ENCODE peak calls at places on chromosomes 6 and 20, in eight cellular contexts. One of them, this sample, is unnamed.

GRCh38 chr20:20711413-20711812 is 1.0 kb downstream of the RALGAPA2 start:
- DNase-seq in RWPE1: no peak
- DNase-seq in dorsolateral prefrontal cortex: no peak
- DNase-seq in CD4-positive, CD25-positive, alpha-beta regulatory T cell: peak; percentile 27
- DNase-seq in cardiac fibroblast: no peak
- DNase-seq in cardiac muscle cell: no peak
- DNase-seq in NCI-H1105: no peak
- DNase-seq in stimulated activated CD4-positive, alpha-beta T cell treated with anti-CD3 and anti-CD28 coated beads, Interleukin-4, amount 100 ng/mL, for 4 hours: no peak
- DNase-seq in this sample: no peak

GRCh38 chr6:82877213-82878195 is 188.1 kb downstream of the UBE3D start:
- DNase-seq in RWPE1: no peak
- DNase-seq in dorsolateral prefrontal cortex: no peak
- DNase-seq in CD4-positive, CD25-positive, alpha-beta regulatory T cell: no peak
- DNase-seq in cardiac fibroblast: no peak
- DNase-seq in cardiac muscle cell: no peak
- DNase-seq in NCI-H1105: no peak
- DNase-seq in stimulated activated CD4-positive, alpha-beta T cell treated with anti-CD3 and anti-CD28 coated beads, Interleukin-4, amount 100 ng/mL, for 4 hours: no peak
- DNase-seq in this sample: no peak

GRCh38 chr20:45355209-45355608 is 7.0 kb upstream of the SDC4 start:
- DNase-seq in RWPE1: no peak
- DNase-seq in dorsolateral prefrontal cortex: no peak
- DNase-seq in CD4-positive, CD25-positive, alpha-beta regulatory T cell: no peak
- DNase-seq in cardiac fibroblast: peak; percentile 67
- DNase-seq in cardiac muscle cell: peak; percentile 70
- DNase-seq in NCI-H1105: no peak
- DNase-seq in stimulated activated CD4-positive, alpha-beta T cell treated with anti-CD3 and anti-CD28 coated beads, Interleukin-4, amount 100 ng/mL, for 4 hours: no peak
- DNase-seq in this sample: no peak

GRCh38 chr20:36116813-36117441 is 37.6 kb upstream of the EPB41L1 start:
- DNase-seq in RWPE1: peak; percentile 55
- DNase-seq in dorsolateral prefrontal cortex: no peak
- DNase-seq in CD4-positive, CD25-positive, alpha-beta regulatory T cell: no peak
- DNase-seq in cardiac fibroblast: peak; percentile 78
- DNase-seq in cardiac muscle cell: peak; percentile 77
- DNase-seq in NCI-H1105: no peak
- DNase-seq in stimulated activated CD4-positive, alpha-beta T cell treated with anti-CD3 and anti-CD28 coated beads, Interleukin-4, amount 100 ng/mL, for 4 hours: no peak
- DNase-seq in this sample: no peak

GRCh38 chr6:38720295-38720694 is 5.2 kb downstream of the DNAH8 start:
- DNase-seq in RWPE1: no peak
- DNase-seq in dorsolateral prefrontal cortex: no peak
- DNase-seq in CD4-positive, CD25-positive, alpha-beta regulatory T cell: no peak
- DNase-seq in cardiac fibroblast: peak; percentile 15
- DNase-seq in cardiac muscle cell: peak; percentile 7
- DNase-seq in NCI-H1105: no peak
- DNase-seq in stimulated activated CD4-positive, alpha-beta T cell treated with anti-CD3 and anti-CD28 coated beads, Interleukin-4, amount 100 ng/mL, for 4 hours: no peak
- DNase-seq in this sample: no peak

GRCh38 chr20:17967595-17968365 is 814 bp downstream of the SNX5 start:
- DNase-seq in RWPE1: no peak
- DNase-seq in dorsolateral prefrontal cortex: no peak
- DNase-seq in CD4-positive, CD25-positive, alpha-beta regulatory T cell: no peak
- DNase-seq in cardiac fibroblast: peak; percentile 59
- DNase-seq in cardiac muscle cell: peak; percentile 63
- DNase-seq in NCI-H1105: peak; percentile 24
- DNase-seq in stimulated activated CD4-positive, alpha-beta T cell treated with anti-CD3 and anti-CD28 coated beads, Interleukin-4, amount 100 ng/mL, for 4 hours: no peak
- DNase-seq in this sample: peak; percentile 21

GRCh38 chr6:53159558-53159957 is 10.9 kb upstream of the GCM1 start:
- DNase-seq in RWPE1: peak; percentile 55
- DNase-seq in dorsolateral prefrontal cortex: no peak
- DNase-seq in CD4-positive, CD25-positive, alpha-beta regulatory T cell: no peak
- DNase-seq in cardiac fibroblast: no peak
- DNase-seq in cardiac muscle cell: peak; percentile 3
- DNase-seq in NCI-H1105: no peak
- DNase-seq in stimulated activated CD4-positive, alpha-beta T cell treated with anti-CD3 and anti-CD28 coated beads, Interleukin-4, amount 100 ng/mL, for 4 hours: no peak
- DNase-seq in this sample: no peak

GRCh38 chr20:51562334-51563140 is 20.0 kb upstream of the NFATC2 start:
- DNase-seq in RWPE1: peak; percentile 87
- DNase-seq in dorsolateral prefrontal cortex: no peak
- DNase-seq in CD4-positive, CD25-positive, alpha-beta regulatory T cell: peak; percentile 18
- DNase-seq in cardiac fibroblast: peak; percentile 97
- DNase-seq in cardiac muscle cell: peak; percentile 97
- DNase-seq in NCI-H1105: peak; percentile 52
- DNase-seq in stimulated activated CD4-positive, alpha-beta T cell treated with anti-CD3 and anti-CD28 coated beads, Interleukin-4, amount 100 ng/mL, for 4 hours: peak; percentile 17
- DNase-seq in this sample: peak; percentile 3

GRCh38 chr6:113997106-113997505 is 26.2 kb upstream of the HDAC2 start:
- DNase-seq in RWPE1: peak; percentile 73
- DNase-seq in dorsolateral prefrontal cortex: no peak
- DNase-seq in CD4-positive, CD25-positive, alpha-beta regulatory T cell: no peak
- DNase-seq in cardiac fibroblast: peak; percentile 82
- DNase-seq in cardiac muscle cell: peak; percentile 79
- DNase-seq in NCI-H1105: no peak
- DNase-seq in stimulated activated CD4-positive, alpha-beta T cell treated with anti-CD3 and anti-CD28 coated beads, Interleukin-4, amount 100 ng/mL, for 4 hours: no peak
- DNase-seq in this sample: no peak

GRCh38 chr6:170024940-170025339 is 265.9 kb downstream of the DLL1 start:
- DNase-seq in RWPE1: no peak
- DNase-seq in dorsolateral prefrontal cortex: no peak
- DNase-seq in CD4-positive, CD25-positive, alpha-beta regulatory T cell: no peak
- DNase-seq in cardiac fibroblast: peak; percentile 68
- DNase-seq in cardiac muscle cell: peak; percentile 91
- DNase-seq in NCI-H1105: no peak
- DNase-seq in stimulated activated CD4-positive, alpha-beta T cell treated with anti-CD3 and anti-CD28 coated beads, Interleukin-4, amount 100 ng/mL, for 4 hours: no peak
- DNase-seq in this sample: no peak

GRCh38 chr20:532530-532929 is 11.1 kb downstream of the CSNK2A1 start:
- DNase-seq in RWPE1: no peak
- DNase-seq in dorsolateral prefrontal cortex: no peak
- DNase-seq in CD4-positive, CD25-positive, alpha-beta regulatory T cell: no peak
- DNase-seq in cardiac fibroblast: no peak
- DNase-seq in cardiac muscle cell: no peak
- DNase-seq in NCI-H1105: no peak
- DNase-seq in stimulated activated CD4-positive, alpha-beta T cell treated with anti-CD3 and anti-CD28 coated beads, Interleukin-4, amount 100 ng/mL, for 4 hours: no peak
- DNase-seq in this sample: no peak

GRCh38 chr6:132209351-132209750 is 191.9 kb downstream of the MOXD1 start:
- DNase-seq in RWPE1: peak; percentile 40
- DNase-seq in dorsolateral prefrontal cortex: no peak
- DNase-seq in CD4-positive, CD25-positive, alpha-beta regulatory T cell: no peak
- DNase-seq in cardiac fibroblast: no peak
- DNase-seq in cardiac muscle cell: no peak
- DNase-seq in NCI-H1105: no peak
- DNase-seq in stimulated activated CD4-positive, alpha-beta T cell treated with anti-CD3 and anti-CD28 coated beads, Interleukin-4, amount 100 ng/mL, for 4 hours: no peak
- DNase-seq in this sample: no peak

GRCh38 chr6:134345780-134346179 is 27.9 kb upstream of the SGK1 start:
- DNase-seq in RWPE1: no peak
- DNase-seq in dorsolateral prefrontal cortex: peak; percentile 40
- DNase-seq in CD4-positive, CD25-positive, alpha-beta regulatory T cell: no peak
- DNase-seq in cardiac fibroblast: peak; percentile 80
- DNase-seq in cardiac muscle cell: peak; percentile 85
- DNase-seq in NCI-H1105: no peak
- DNase-seq in stimulated activated CD4-positive, alpha-beta T cell treated with anti-CD3 and anti-CD28 coated beads, Interleukin-4, amount 100 ng/mL, for 4 hours: no peak
- DNase-seq in this sample: no peak

GRCh38 chr6:122996797-122997520 is 924 bp downstream of the CLVS2 start:
- DNase-seq in RWPE1: no peak
- DNase-seq in dorsolateral prefrontal cortex: no peak
- DNase-seq in CD4-positive, CD25-positive, alpha-beta regulatory T cell: no peak
- DNase-seq in cardiac fibroblast: no peak
- DNase-seq in cardiac muscle cell: no peak
- DNase-seq in NCI-H1105: no peak
- DNase-seq in stimulated activated CD4-positive, alpha-beta T cell treated with anti-CD3 and anti-CD28 coated beads, Interleukin-4, amount 100 ng/mL, for 4 hours: no peak
- DNase-seq in this sample: no peak

GRCh38 chr20:22382742-22383141 is 201.6 kb downstream of the FOXA2 start:
- DNase-seq in RWPE1: peak; percentile 63
- DNase-seq in dorsolateral prefrontal cortex: no peak
- DNase-seq in CD4-positive, CD25-positive, alpha-beta regulatory T cell: no peak
- DNase-seq in cardiac fibroblast: no peak
- DNase-seq in cardiac muscle cell: no peak
- DNase-seq in NCI-H1105: no peak
- DNase-seq in stimulated activated CD4-positive, alpha-beta T cell treated with anti-CD3 and anti-CD28 coated beads, Interleukin-4, amount 100 ng/mL, for 4 hours: no peak
- DNase-seq in this sample: no peak

GRCh38 chr6:52611833-52612232 is 35.0 kb upstream of the TRAM2 start:
- DNase-seq in RWPE1: no peak
- DNase-seq in dorsolateral prefrontal cortex: no peak
- DNase-seq in CD4-positive, CD25-positive, alpha-beta regulatory T cell: no peak
- DNase-seq in cardiac fibroblast: no peak
- DNase-seq in cardiac muscle cell: no peak
- DNase-seq in NCI-H1105: no peak
- DNase-seq in stimulated activated CD4-positive, alpha-beta T cell treated with anti-CD3 and anti-CD28 coated beads, Interleukin-4, amount 100 ng/mL, for 4 hours: no peak
- DNase-seq in this sample: no peak

GRCh38 chr6:128230267-128230989 is 290.0 kb downstream of the PTPRK start:
- DNase-seq in RWPE1: no peak
- DNase-seq in dorsolateral prefrontal cortex: no peak
- DNase-seq in CD4-positive, CD25-positive, alpha-beta regulatory T cell: no peak
- DNase-seq in cardiac fibroblast: no peak
- DNase-seq in cardiac muscle cell: no peak
- DNase-seq in NCI-H1105: no peak
- DNase-seq in stimulated activated CD4-positive, alpha-beta T cell treated with anti-CD3 and anti-CD28 coated beads, Interleukin-4, amount 100 ng/mL, for 4 hours: no peak
- DNase-seq in this sample: no peak

GRCh38 chr6:149347067-149347466 is 29.6 kb downstream of the TAB2 start:
- DNase-seq in RWPE1: no peak
- DNase-seq in dorsolateral prefrontal cortex: no peak
- DNase-seq in CD4-positive, CD25-positive, alpha-beta regulatory T cell: no peak
- DNase-seq in cardiac fibroblast: peak; percentile 34
- DNase-seq in cardiac muscle cell: no peak
- DNase-seq in NCI-H1105: no peak
- DNase-seq in stimulated activated CD4-positive, alpha-beta T cell treated with anti-CD3 and anti-CD28 coated beads, Interleukin-4, amount 100 ng/mL, for 4 hours: no peak
- DNase-seq in this sample: no peak

GRCh38 chr20:10524034-10524476 is 89.0 kb downstream of the SLX4IP start:
- DNase-seq in RWPE1: no peak
- DNase-seq in dorsolateral prefrontal cortex: no peak
- DNase-seq in CD4-positive, CD25-positive, alpha-beta regulatory T cell: no peak
- DNase-seq in cardiac fibroblast: peak; percentile 76
- DNase-seq in cardiac muscle cell: peak; percentile 54
- DNase-seq in NCI-H1105: no peak
- DNase-seq in stimulated activated CD4-positive, alpha-beta T cell treated with anti-CD3 and anti-CD28 coated beads, Interleukin-4, amount 100 ng/mL, for 4 hours: no peak
- DNase-seq in this sample: no peak

GRCh38 chr6:40251609-40252008 is 317.3 kb upstream of the MOCS1 start:
- DNase-seq in RWPE1: no peak
- DNase-seq in dorsolateral prefrontal cortex: no peak
- DNase-seq in CD4-positive, CD25-positive, alpha-beta regulatory T cell: no peak
- DNase-seq in cardiac fibroblast: no peak
- DNase-seq in cardiac muscle cell: no peak
- DNase-seq in NCI-H1105: peak; percentile 87
- DNase-seq in stimulated activated CD4-positive, alpha-beta T cell treated with anti-CD3 and anti-CD28 coated beads, Interleukin-4, amount 100 ng/mL, for 4 hours: no peak
- DNase-seq in this sample: no peak

GRCh38 chr20:57048027-57048869 is 218.2 kb downstream of the BMP7 start:
- DNase-seq in RWPE1: peak; percentile 39
- DNase-seq in dorsolateral prefrontal cortex: no peak
- DNase-seq in CD4-positive, CD25-positive, alpha-beta regulatory T cell: no peak
- DNase-seq in cardiac fibroblast: peak; percentile 38
- DNase-seq in cardiac muscle cell: peak; percentile 40
- DNase-seq in NCI-H1105: no peak
- DNase-seq in stimulated activated CD4-positive, alpha-beta T cell treated with anti-CD3 and anti-CD28 coated beads, Interleukin-4, amount 100 ng/mL, for 4 hours: no peak
- DNase-seq in this sample: no peak

GRCh38 chr6:43827898-43828297 is 57.9 kb downstream of the VEGFA start:
- DNase-seq in RWPE1: no peak
- DNase-seq in dorsolateral prefrontal cortex: no peak
- DNase-seq in CD4-positive, CD25-positive, alpha-beta regulatory T cell: no peak
- DNase-seq in cardiac fibroblast: no peak
- DNase-seq in cardiac muscle cell: no peak
- DNase-seq in NCI-H1105: no peak
- DNase-seq in stimulated activated CD4-positive, alpha-beta T cell treated with anti-CD3 and anti-CD28 coated beads, Interleukin-4, amount 100 ng/mL, for 4 hours: no peak
- DNase-seq in this sample: no peak

GRCh38 chr20:57056651-57057050 is 209.8 kb downstream of the BMP7 start:
- DNase-seq in RWPE1: no peak
- DNase-seq in dorsolateral prefrontal cortex: no peak
- DNase-seq in CD4-positive, CD25-positive, alpha-beta regulatory T cell: no peak
- DNase-seq in cardiac fibroblast: no peak
- DNase-seq in cardiac muscle cell: no peak
- DNase-seq in NCI-H1105: no peak
- DNase-seq in stimulated activated CD4-positive, alpha-beta T cell treated with anti-CD3 and anti-CD28 coated beads, Interleukin-4, amount 100 ng/mL, for 4 hours: no peak
- DNase-seq in this sample: no peak

GRCh38 chr6:133436652-133437051 is 195.5 kb downstream of the EYA4 start:
- DNase-seq in RWPE1: no peak
- DNase-seq in dorsolateral prefrontal cortex: no peak
- DNase-seq in CD4-positive, CD25-positive, alpha-beta regulatory T cell: no peak
- DNase-seq in cardiac fibroblast: no peak
- DNase-seq in cardiac muscle cell: no peak
- DNase-seq in NCI-H1105: no peak
- DNase-seq in stimulated activated CD4-positive, alpha-beta T cell treated with anti-CD3 and anti-CD28 coated beads, Interleukin-4, amount 100 ng/mL, for 4 hours: no peak
- DNase-seq in this sample: no peak

GRCh38 chr6:93721386-93722048 is 302.2 kb upstream of the EPHA7 start:
- DNase-seq in RWPE1: no peak
- DNase-seq in dorsolateral prefrontal cortex: no peak
- DNase-seq in CD4-positive, CD25-positive, alpha-beta regulatory T cell: no peak
- DNase-seq in cardiac fibroblast: peak; percentile 51
- DNase-seq in cardiac muscle cell: peak; percentile 53
- DNase-seq in NCI-H1105: peak; percentile 33
- DNase-seq in stimulated activated CD4-positive, alpha-beta T cell treated with anti-CD3 and anti-CD28 coated beads, Interleukin-4, amount 100 ng/mL, for 4 hours: no peak
- DNase-seq in this sample: no peak

GRCh38 chr6:167735498-167736201 is 91.1 kb upstream of the AFDN start:
- DNase-seq in RWPE1: no peak
- DNase-seq in dorsolateral prefrontal cortex: no peak
- DNase-seq in CD4-positive, CD25-positive, alpha-beta regulatory T cell: no peak
- DNase-seq in cardiac fibroblast: no peak
- DNase-seq in cardiac muscle cell: peak; percentile 30
- DNase-seq in NCI-H1105: no peak
- DNase-seq in stimulated activated CD4-positive, alpha-beta T cell treated with anti-CD3 and anti-CD28 coated beads, Interleukin-4, amount 100 ng/mL, for 4 hours: no peak
- DNase-seq in this sample: no peak

This sample was measured in activated T-helper 9 cell treated with anti-CD3 and anti-CD28 coated beads, Interleukin-2, amount 50 U/mL, for 16 hours.